ENCODE peak calls at places on chromosomes 6 and 20, in ten cellular contexts. C is fibroblast of the aortic adventitia; T is GM23338; B is hippocampal formation; K is NCI-H1436; X is memory B cell; Z is RCC 7860; R is neuronal stem cell; H is left kidney; G is activated naive CD4-positive, alpha-beta T cell treated with Interleukin-2 at 50 U/mL for 16 hours. P is an unnamed sample.

GRCh38 chr20:10448270-10449156 is 13.4 kb downstream of the SLX4IP start:
- DNase-seq in B (no peak), T (no peak), H (no peak), X (no peak), R (no peak), Z (no peak), G (no peak), C (peak), K (no peak), P (no peak)

GRCh38 chr20:973785-974194 is 28.3 kb downstream of the RSPO4 start:
- DNase-seq in K (no peak), X (no peak), C (peak), H (peak), R (no peak), T (peak), G (peak), B (no peak), Z (peak), P (no peak)

GRCh38 chr6:39280247-39280731 is 33.9 kb downstream of the KCNK17 start:
- DNase-seq in B (no peak), K (no peak), R (no peak), G (no peak), C (no peak), Z (peak), H (no peak), X (no peak), T (no peak), P (no peak)

GRCh38 chr6:34082348-34082747 is 63.5 kb downstream of the GRM4 start:
- DNase-seq in H (no peak), Z (no peak), C (no peak), R (no peak), G (no peak), B (no peak), K (no peak), X (no peak), T (no peak), P (no peak)

GRCh38 chr6:168884050-168884645 is 369.5 kb downstream of the THBS2 start:
- DNase-seq in R (no peak), Z (no peak), X (peak), G (no peak), K (no peak), C (no peak), B (no peak), H (no peak), T (no peak), P (no peak)

GRCh38 chr20:3687655-3688054 is 5.8 kb upstream of the ADAM33 start:
- DNase-seq in Z (no peak), T (peak), C (peak), R (no peak), G (no peak), B (no peak), K (no peak), H (peak), X (no peak), P (no peak)

GRCh38 chr6:87766211-87766610 is 64.2 kb upstream of the AKIRIN2 start:
- DNase-seq in G (no peak), H (peak), T (no peak), X (no peak), C (no peak), Z (no peak), K (no peak), B (no peak), R (no peak), P (no peak)

GRCh38 chr6:85015396-85015990 is 251.1 kb upstream of the TBX18 start:
- DNase-seq in T (peak), X (no peak), G (no peak), B (no peak), H (peak), K (peak), Z (peak), C (peak), R (peak), P (peak)

GRCh38 chr20:51790256-51790655 is 12.1 kb downstream of the SALL4 start:
- DNase-seq in T (no peak), G (no peak), C (no peak), B (no peak), H (no peak), X (no peak), Z (no peak), K (no peak), R (no peak), P (no peak)

GRCh38 chr20:58691773-58692578 is 624 bp upstream of the NPEPL1 start:
- DNase-seq in T (no peak), H (no peak), G (peak), C (peak), K (no peak), R (no peak), X (no peak), Z (no peak), B (no peak), P (peak)

GRCh38 chr6:99426454-99426762 is 1.3 kb upstream of the PNISR start:
- DNase-seq in G (no peak), C (peak), B (no peak), R (no peak), X (no peak), T (peak), H (peak), K (no peak), Z (no peak), P (no peak)

GRCh38 chr20:8161262-8162071 is 29.4 kb downstream of the PLCB1 start:
- DNase-seq in T (no peak), G (no peak), C (no peak), B (no peak), K (no peak), Z (no peak), H (no peak), R (no peak), X (no peak), P (no peak)

GRCh38 chr20:45391559-45391958 is 13.4 kb upstream of the TP53TG5 start:
- DNase-seq in H (no peak), Z (no peak), X (no peak), K (no peak), T (no peak), B (no peak), R (no peak), G (no peak), C (no peak), P (no peak)

GRCh38 chr6:125432014-125432413 is 130.2 kb upstream of the HDDC2 start:
- DNase-seq in G (no peak), C (no peak), T (peak), B (no peak), R (no peak), K (no peak), X (no peak), H (no peak), Z (no peak), P (no peak)

GRCh38 chr6:146224988-146225387 is 196.1 kb downstream of the GRM1 start:
- DNase-seq in B (no peak), Z (no peak), T (no peak), K (no peak), R (no peak), C (no peak), H (no peak), X (no peak), G (no peak), P (no peak)

GRCh38 chr20:32474717-32474966 is 110.5 kb downstream of the NOL4L start:
- DNase-seq in C (no peak), Z (no peak), B (no peak), X (no peak), H (no peak), G (no peak), T (no peak), K (no peak), R (no peak), P (no peak)

P was measured in left ventricle myocardium inferior.